ENCODE peak calls at places on chromosomes 11 and 22, in four cellular contexts. E is germinal center; O is stimulated activated CD4-positive, alpha-beta T cell treated with anti-CD3 and anti-CD28 coated beads, Interleukin-12 subunit alpha, Interleukin-12 subunit beta, amount 100 ng/mL, for 48 hours; C is memory B cell. T is an unnamed sample.

GRCh38 chr11:93330446-93330984 is at the start of gene DEUP1:
- DNase-seq in E (peak), O (no peak), C (no peak), T (no peak)

GRCh38 chr11:65424200-65425104 is 1.9 kb downstream of the NEAT1 start:
- DNase-seq in E (no peak), O (peak), C (no peak), T (peak)

GRCh38 chr11:93743316-93743715 is 1.8 kb downstream of the C11orf54 start:
- DNase-seq in E (no peak), O (no peak), C (no peak), T (no peak)

GRCh38 chr11:123217897-123218296 is 22.8 kb upstream of the CLMP start:
- DNase-seq in E (no peak), O (no peak), C (no peak), T (no peak)

GRCh38 chr22:46150615-46151423 is 493 bp downstream of the PPARA start:
- DNase-seq in E (peak), O (peak), C (peak), T (peak)

GRCh38 chr22:38554281-38554680 is 15.7 kb downstream of the DMC1 start:
- DNase-seq in E (no peak), O (no peak), C (no peak), T (no peak)

GRCh38 chr11:12993626-12994025 is 15.5 kb upstream of the RASSF10 start:
- DNase-seq in E (no peak), O (no peak), C (no peak), T (no peak)

GRCh38 chr11:57763568-57763967 is 2.0 kb downstream of the CTNND1 start:
- DNase-seq in E (no peak), O (no peak), C (no peak), T (no peak)

GRCh38 chr22:27755521-27756211 is 45.9 kb downstream of the MN1 start:
- DNase-seq in E (no peak), O (no peak), C (no peak), T (no peak)

GRCh38 chr11:62508336-62509058 is 38.1 kb downstream of the AHNAK start:
- DNase-seq in E (peak), O (no peak), C (no peak), T (peak)

GRCh38 chr11:2213384-2213842 is 41.8 kb upstream of the TH start:
- DNase-seq in E (no peak), O (peak), C (peak), T (no peak)

GRCh38 chr11:2260491-2261364 is 9.7 kb downstream of the ASCL2 start:
- DNase-seq in E (no peak), O (no peak), C (no peak), T (no peak)

GRCh38 chr11:73318501-73319011 is 10.5 kb downstream of the ARHGEF17 start:
- DNase-seq in E (no peak), O (no peak), C (no peak), T (no peak)

GRCh38 chr11:129115652-129116585 is 76.2 kb downstream of the ARHGAP32 start:
- DNase-seq in E (no peak), O (no peak), C (no peak), T (no peak)

GRCh38 chr11:68651208-68651984 is 32.9 kb upstream of the GAL start:
- DNase-seq in E (no peak), O (no peak), C (no peak), T (no peak)

GRCh38 chr11:2428322-2428795 is 16.0 kb downstream of the TRPM5 start:
- DNase-seq in E (peak), O (peak), C (peak), T (peak)

GRCh38 chr22:27670701-27671412 is 130.7 kb downstream of the MN1 start:
- DNase-seq in E (no peak), O (no peak), C (no peak), T (no peak)

GRCh38 chr11:125022551-125022950 is 40.6 kb upstream of the SLC37A2 start:
- DNase-seq in E (no peak), O (no peak), C (no peak), T (no peak)

GRCh38 chr11:10744206-10744605 is 6.8 kb upstream of the CTR9 start:
- DNase-seq in E (no peak), O (no peak), C (no peak), T (no peak)

T was measured in OCI-LY7.